ENCODE peak calls at places on chromosomes 7 and 10, in ten cellular contexts. L is MM.1S; M is uterus; U is spleen; O is HCT116; W is effector memory CD4-positive, alpha-beta T cell; P is HL-60; H is brain microvascular endothelial cell; B is PC-3; Y is body of pancreas. X is an unnamed sample.

GRCh38 chr7:110446658-110447057 is 644.3 kb upstream of the LRRN3 start:
- DNase-seq in Y (no peak), L (no peak), B (no peak), H (no peak), W (no peak), M (no peak), O (no peak), P (no peak), U (no peak), X (no peak)

GRCh38 chr7:71638108-71638507 is 506.2 kb downstream of the GALNT17 start:
- DNase-seq in B (no peak), O (no peak), M (no peak), P (no peak), H (no peak), L (no peak), W (no peak), Y (no peak), U (no peak), X (no peak)

GRCh38 chr10:116960066-116960465 is 44.9 kb downstream of the SHTN1 start:
- DNase-seq in W (no peak), M (no peak), U (no peak), Y (no peak), L (no peak), O (no peak), H (no peak), P (no peak), B (no peak), X (no peak)

GRCh38 chr7:69177941-69178494 is 420.3 kb upstream of the AUTS2 start:
- DNase-seq in W (no peak), L (no peak), Y (no peak), B (no peak), H (no peak), O (no peak), P (no peak), M (peak; percentile 51), U (no peak), X (no peak)

GRCh38 chr10:119270893-119271361 is 63.6 kb downstream of the GRK5 start:
- DNase-seq in O (peak; percentile 41), P (peak; percentile 38), W (peak; percentile 58), U (peak; percentile 94), B (peak; percentile 50), Y (peak; percentile 73), H (peak; percentile 39), L (peak; percentile 56), M (no peak), X (no peak)

GRCh38 chr7:125661-126060 is 66.7 kb upstream of the FAM20C start:
- DNase-seq in U (no peak), O (no peak), Y (no peak), L (no peak), P (no peak), H (no peak), M (no peak), B (no peak), W (no peak), X (no peak)

GRCh38 chr7:21962677-21963076 is 17.0 kb upstream of the CDCA7L start:
- DNase-seq in P (no peak), Y (no peak), U (no peak), W (no peak), O (no peak), H (no peak), B (no peak), L (no peak), M (no peak), X (no peak)

GRCh38 chr10:69335063-69335587 is 56.8 kb downstream of the HK1 start:
- DNase-seq in M (no peak), L (no peak), B (no peak), W (no peak), O (no peak), Y (no peak), H (no peak), U (peak; percentile 87), P (peak; percentile 64), X (peak; percentile 66)

GRCh38 chr10:72009430-72010081 is 45.4 kb downstream of the CHST3 start:
- DNase-seq in L (no peak), O (no peak), Y (peak; percentile 53), P (no peak), H (peak; percentile 80), U (peak; percentile 82), M (peak; percentile 97), W (no peak), B (no peak), X (no peak)

GRCh38 chr7:11959121-11959520 is 127.1 kb upstream of the THSD7A start:
- DNase-seq in L (no peak), O (no peak), U (no peak), B (no peak), H (no peak), M (no peak), P (no peak), Y (no peak), W (no peak), X (no peak)

GRCh38 chr7:101678713-101679112 is 49.6 kb upstream of the MYL10 start:
- DNase-seq in P (no peak), H (peak; percentile 79), L (no peak), B (peak; percentile 59), U (no peak), O (no peak), Y (no peak), W (no peak), M (no peak), X (no peak)

GRCh38 chr10:86757110-86757790 is 831 bp downstream of the BMPR1A start:
- DNase-seq in B (peak; percentile 65), P (no peak), W (peak; percentile 2), U (peak; percentile 83), O (peak; percentile 29), L (no peak), M (peak; percentile 60), H (peak; percentile 26), Y (peak; percentile 60), X (no peak)

GRCh38 chr7:34156336-34156735 is 251.0 kb downstream of the BMPER start:
- DNase-seq in P (no peak), M (no peak), O (no peak), U (no peak), Y (no peak), B (no peak), H (no peak), L (no peak), W (no peak), X (no peak)
- H3K27ac ChIP-seq in P (no peak overlapping the region), M (no peak overlapping the region), O (no peak overlapping the region), U (no peak overlapping the region), Y (no peak overlapping the region), B (no peak overlapping the region), H (no peak overlapping the region), L (no peak overlapping the region), W (no peak overlapping the region), X (no peak overlapping the region)

GRCh38 chr7:47611045-47611511 is 29.2 kb upstream of the TNS3 start:
- DNase-seq in H (no peak), M (no peak), Y (peak; percentile 86), W (no peak), O (no peak), U (no peak), B (no peak), P (no peak), L (no peak), X (no peak)

GRCh38 chr7:47606176-47606575 is 24.3 kb upstream of the TNS3 start:
- DNase-seq in M (no peak), B (no peak), L (no peak), U (no peak), W (no peak), H (no peak), Y (no peak), P (no peak), O (no peak), X (no peak)

GRCh38 chr7:47614450-47614849 is 32.5 kb upstream of the TNS3 start:
- DNase-seq in O (no peak), W (no peak), M (no peak), B (no peak), L (peak; percentile 14), H (no peak), Y (no peak), P (no peak), U (no peak), X (no peak)

GRCh38 chr7:47609803-47610452 is 28.0 kb upstream of the TNS3 start:
- DNase-seq in Y (no peak), W (no peak), M (peak; percentile 68), O (no peak), H (peak; percentile 14), L (no peak), B (no peak), P (no peak), U (no peak), X (no peak)

GRCh38 chr7:47610506-47611044 is 28.7 kb upstream of the TNS3 start:
- DNase-seq in W (no peak), Y (peak; percentile 33), B (no peak), H (peak; percentile 56), M (peak; percentile 37), P (no peak), U (no peak), L (no peak), O (no peak), X (no peak)
- H3K4me3 ChIP-seq in W (no peak overlapping the region), Y (no peak overlapping the region), B (no peak overlapping the region), H (no peak overlapping the region), M (no peak overlapping the region), P (no peak overlapping the region), U (no peak overlapping the region), L (no peak overlapping the region), O (no peak overlapping the region), X (no peak overlapping the region)

DNA sequence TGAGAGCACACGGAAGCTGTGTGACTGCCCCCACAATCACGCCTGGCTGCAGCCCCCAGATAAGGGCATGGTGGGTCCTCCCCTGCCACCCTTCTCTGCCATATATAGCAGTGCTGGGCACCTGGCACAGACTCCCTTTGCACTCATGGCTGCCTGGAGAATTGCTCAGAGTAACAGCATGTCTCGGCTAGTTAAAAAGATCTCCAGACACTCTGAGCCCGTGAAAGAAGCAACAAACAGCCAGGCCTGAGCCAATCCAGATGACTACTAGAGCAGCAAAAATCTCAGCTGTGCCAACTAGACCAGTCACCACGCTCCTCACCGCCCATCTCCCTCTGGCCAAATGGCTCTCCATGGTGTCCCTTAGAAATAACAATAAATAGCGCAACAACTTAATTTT is 71.3 kb downstream of the PARD3 start:
- DNase-seq in L (no peak), M (peak; percentile 35), H (no peak), Y (no peak), U (no peak), O (no peak), B (no peak), P (no peak), W (no peak), X (no peak)
- H3K27ac ChIP-seq in L (no peak overlapping the region), M (peak overlapping the region; percentile 44), H (no peak overlapping the region), Y (no peak overlapping the region), U (no peak overlapping the region), O (no peak overlapping the region), B (no peak overlapping the region), P (no peak overlapping the region), W (no peak overlapping the region), X (no peak overlapping the region)

GRCh38 chr10:121595321-121595805 is 2.9 kb downstream of the FGFR2 start:
- DNase-seq in L (no peak), B (no peak), P (no peak), U (no peak), M (no peak), O (no peak), Y (no peak), W (no peak), H (no peak), X (no peak)
- H3K4me3 ChIP-seq in L (no peak overlapping the region), B (no peak overlapping the region), P (no peak overlapping the region), U (no peak overlapping the region), M (peak overlapping the region; percentile 83), O (no peak overlapping the region), Y (no peak overlapping the region), W (no peak overlapping the region), H (no peak overlapping the region), X (peak overlapping the region; percentile 79)

DNA sequence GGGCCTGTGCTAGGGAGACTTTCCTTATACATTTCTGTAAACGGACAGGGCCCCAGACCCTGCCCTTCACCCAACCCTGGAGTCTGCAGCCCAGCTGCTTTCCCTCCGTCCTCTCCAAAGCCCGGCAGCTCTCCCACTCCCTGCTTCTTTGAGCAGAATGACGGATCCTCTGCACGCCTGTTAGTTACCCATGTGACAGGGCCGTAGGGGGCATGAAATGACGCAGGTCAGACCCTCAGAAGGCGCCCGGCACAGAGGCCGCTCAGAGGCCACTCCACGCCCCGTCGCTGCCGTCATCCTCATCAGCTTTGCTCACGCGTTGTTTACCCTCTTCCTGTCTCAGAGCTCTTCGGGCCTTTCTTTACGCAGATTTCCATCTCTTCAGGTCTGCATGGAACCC is 60.2 kb upstream of the MKRN1 start:
- DNase-seq in M (no peak), B (no peak), L (no peak), O (no peak), U (peak; percentile 62), H (no peak), P (no peak), Y (no peak), W (no peak), X (no peak)
- H3K27ac ChIP-seq in M (peak overlapping the region; percentile 92), B (no peak overlapping the region), L (no peak overlapping the region), O (no peak overlapping the region), U (peak overlapping the region; percentile 72), H (no peak overlapping the region), P (no peak overlapping the region), Y (no peak overlapping the region), W (no peak overlapping the region), X (no peak overlapping the region)